ENCODE peak calls at places on chromosomes 6 and 20, in ten cellular contexts. N is activated T-helper 1 cell treated with anti-CD3 and anti-CD28 coated beads, Interleukin-12 subunit alpha, Interleukin-12 subunit beta, Interleukin-2, Interleukin-4 antibody, amounts not matched to agents 30 ng/mL and 10 ng/mL and 1 ng/mL, durations not matched to agents 14 hours and 24 hours and 36 hours; F is germinal center; H is AG09319; P is H7; L is natural killer cell; G is EL; T is brain microvascular endothelial cell; C is NCI-H510A; U is memory B cell. E is an unnamed sample.

GRCh38 chr6:6277418-6277817 is 43.0 kb downstream of the F13A1 start:
- DNase-seq in N (no peak), F (no peak), H (no peak), P (no peak), L (no peak), G (peak), T (no peak), C (no peak), U (no peak), E (no peak)

GRCh38 chr6:158019416-158019815 is 37.8 kb downstream of the SYNJ2 start:
- DNase-seq in N (no peak), F (no peak), H (no peak), P (no peak), L (no peak), G (no peak), T (no peak), C (no peak), U (no peak), E (no peak)

GRCh38 chr6:30447237-30447636 is 42.1 kb upstream of the HLA-E start:
- DNase-seq in N (no peak), F (no peak), H (no peak), P (peak), L (no peak), G (peak), T (peak), C (no peak), U (no peak), E (no peak)

GRCh38 chr6:133890941-133891813 is 2.3 kb downstream of the TCF21 start:
- DNase-seq in N (no peak), F (no peak), H (no peak), P (peak), L (no peak), G (peak), T (no peak), C (no peak), U (peak), E (no peak)

GRCh38 chr20:9945406-9945805 is 89.4 kb upstream of the ANKEF1 start:
- DNase-seq in N (no peak), F (no peak), H (no peak), P (no peak), L (no peak), G (peak), T (peak), C (no peak), U (no peak), E (no peak)

GRCh38 chr6:102732908-102733307 is 1339.4 kb downstream of the GRIK2 start:
- DNase-seq in N (no peak), F (no peak), H (no peak), P (no peak), L (no peak), G (peak), T (no peak), C (no peak), U (no peak), E (no peak)

GRCh38 chr6:158069800-158070195 is 88.1 kb downstream of the SYNJ2 start:
- DNase-seq in N (no peak), F (no peak), H (no peak), P (no peak), L (no peak), G (peak), T (peak), C (no peak), U (no peak), E (no peak)

GRCh38 chr20:42018979-42019378 is 400.8 kb upstream of the CHD6 start:
- DNase-seq in N (no peak), F (no peak), H (no peak), P (peak), L (no peak), G (no peak), T (no peak), C (no peak), U (no peak), E (no peak)

GRCh38 chr6:2940010-2940850 is 31.1 kb downstream of the SERPINB6 start:
- DNase-seq in N (peak), F (peak), H (no peak), P (peak), L (peak), G (no peak), T (no peak), C (no peak), U (no peak), E (peak)

GRCh38 chr20:49846206-49846807 is 33.7 kb downstream of the SLC9A8 start:
- DNase-seq in N (peak), F (peak), H (no peak), P (peak), L (no peak), G (peak), T (peak), C (peak), U (peak), E (no peak)

GRCh38 chr20:64133951-64134407 is 26.6 kb upstream of the NPBWR2 start:
- DNase-seq in N (no peak), F (no peak), H (no peak), P (peak), L (no peak), G (no peak), T (no peak), C (no peak), U (no peak), E (no peak)

GRCh38 chr6:20427856-20428255 is 26.2 kb downstream of the E2F3 start:
- DNase-seq in N (no peak), F (peak), H (no peak), P (no peak), L (no peak), G (no peak), T (no peak), C (no peak), U (no peak), E (no peak)

GRCh38 chr6:83594936-83595335 is 82.6 kb downstream of the PRSS35 start:
- DNase-seq in N (no peak), F (no peak), H (no peak), P (no peak), L (no peak), G (peak), T (no peak), C (no peak), U (no peak), E (no peak)

GRCh38 chr6:157983439-157984119 is 1.9 kb downstream of the SYNJ2 start:
- DNase-seq in N (no peak), F (no peak), H (no peak), P (no peak), L (no peak), G (no peak), T (no peak), C (no peak), U (no peak), E (no peak)

GRCh38 chr20:15768370-15768741 is 804.9 kb downstream of the KIF16B start:
- DNase-seq in N (no peak), F (no peak), H (no peak), P (no peak), L (no peak), G (no peak), T (no peak), C (no peak), U (no peak), E (no peak)

GRCh38 chr20:48631114-48632016 is 196.4 kb downstream of the PREX1 start:
- DNase-seq in N (no peak), F (no peak), H (no peak), P (no peak), L (no peak), G (peak), T (peak), C (no peak), U (no peak), E (no peak)

GRCh38 chr6:151060096-151060741 is 179.5 kb upstream of the AKAP12 start:
- DNase-seq in N (no peak), F (no peak), H (peak), P (no peak), L (no peak), G (peak), T (peak), C (no peak), U (no peak), E (no peak)

GRCh38 chr6:90375681-90376439 is 79.2 kb upstream of the BACH2 start:
- DNase-seq in N (no peak), F (peak), H (no peak), P (no peak), L (no peak), G (peak), T (peak), C (no peak), U (peak), E (peak)

GRCh38 chr6:12258191-12258590 is 32.0 kb upstream of the EDN1 start:
- DNase-seq in N (no peak), F (no peak), H (no peak), P (no peak), L (no peak), G (no peak), T (no peak), C (no peak), U (no peak), E (no peak)

GRCh38 chr6:144543006-144543871 is 258.1 kb downstream of the UTRN start:
- DNase-seq in N (no peak), F (no peak), H (no peak), P (peak), L (no peak), G (peak), T (peak), C (no peak), U (no peak), E (no peak)

GRCh38 chr6:166488081-166488685 is 98.3 kb downstream of the RAMACL start:
- DNase-seq in N (peak), F (peak), H (no peak), P (no peak), L (peak), G (no peak), T (peak), C (peak), U (peak), E (peak)

GRCh38 chr6:137967689-137968467 is 100.8 kb downstream of the TNFAIP3 start:
- DNase-seq in N (no peak), F (no peak), H (no peak), P (no peak), L (no peak), G (no peak), T (no peak), C (no peak), U (no peak), E (no peak)

GRCh38 chr6:29964904-29965872 is 22.9 kb downstream of the HLA-A start:
- DNase-seq in N (peak), F (peak), H (peak), P (peak), L (peak), G (peak), T (peak), C (peak), U (no peak), E (peak)

GRCh38 chr6:69164564-69165252 is 529.6 kb downstream of the ADGRB3 start:
- DNase-seq in N (no peak), F (no peak), H (no peak), P (peak), L (no peak), G (peak), T (no peak), C (no peak), U (no peak), E (no peak)

GRCh38 chr6:3731700-3732099 is 19.8 kb downstream of the PXDC1 start:
- DNase-seq in N (no peak), F (no peak), H (no peak), P (no peak), L (no peak), G (no peak), T (no peak), C (no peak), U (no peak), E (no peak)

GRCh38 chr20:58192567-58192966 is 35.9 kb downstream of the ANKRD60 start:
- DNase-seq in N (no peak), F (peak), H (no peak), P (peak), L (peak), G (no peak), T (no peak), C (no peak), U (no peak), E (no peak)

GRCh38 chr6:1311400-1312192 is at the start of gene FOXQ1:
- DNase-seq in N (no peak), F (peak), H (no peak), P (peak), L (no peak), G (peak), T (no peak), C (no peak), U (no peak), E (no peak)

GRCh38 chr20:17710379-17711305 is 10.9 kb downstream of the BANF2 start:
- DNase-seq in N (no peak), F (no peak), H (no peak), P (peak), L (no peak), G (no peak), T (no peak), C (no peak), U (no peak), E (no peak)

GRCh38 chr6:150297327-150298028 is 71.3 kb upstream of the IYD start:
- DNase-seq in N (no peak), F (no peak), H (no peak), P (no peak), L (no peak), G (peak), T (peak), C (no peak), U (no peak), E (no peak)

GRCh38 chr20:17531537-17532025 is 402 bp upstream of the BFSP1 start:
- DNase-seq in N (no peak), F (no peak), H (no peak), P (no peak), L (no peak), G (no peak), T (no peak), C (no peak), U (no peak), E (no peak)